ENCODE peak calls at places on chromosomes 6 and 20, in five cellular contexts. D is psoas muscle, K is endodermal cell, C is PC-3, F is cardiac muscle cell. G is an unnamed sample.
A peak's percentile ranks its signal among the peaks of the same experiment; 100 is the strongest.

GRCh38 chr6:89942601-89943000 is 48.3 kb downstream of the GJA10 start:
- DNase-seq in F (no peak), K (no peak), D (no peak), C (no peak), G (no peak)

GRCh38 chr6:84657486-84657885 is 106.9 kb downstream of the TBX18 start:
- DNase-seq in C (peak; percentile 61), D (no peak), K (no peak), F (no peak), G (no peak)

GRCh38 chr6:121491576-121491975 is 56.1 kb downstream of the GJA1 start:
- DNase-seq in F (no peak), K (no peak), D (no peak), C (no peak), G (no peak)

GRCh38 chr6:75414445-75415021 is 79.1 kb downstream of the FILIP1 start:
- DNase-seq in K (no peak), D (no peak), C (peak; percentile 34), F (no peak), G (no peak)

GRCh38 chr6:111718990-111719389 is 113.3 kb upstream of the TRAF3IP2 start:
- DNase-seq in D (no peak), F (no peak), K (no peak), C (no peak), G (no peak)

GRCh38 chr6:14283600-14284235 is 166.1 kb downstream of the CD83 start:
- DNase-seq in C (no peak), K (peak; percentile 45), D (no peak), F (no peak), G (no peak)

GRCh38 chr20:32570401-32571190 is 14.5 kb downstream of the NOL4L start:
- DNase-seq in K (peak; percentile 83), C (no peak), F (peak; percentile 30), D (no peak), G (no peak)

GRCh38 chr6:27575594-27576361 is 102.9 kb upstream of the ZNF184 start:
- DNase-seq in D (no peak), C (peak; percentile 79), K (no peak), F (no peak), G (peak; percentile 68)

GRCh38 chr20:60191014-60191413 is 232.8 kb downstream of the CDH26 start:
- DNase-seq in C (no peak), D (no peak), K (no peak), F (no peak), G (no peak)

GRCh38 chr6:73262701-73263569 is at the start of gene KHDC1:
- DNase-seq in K (peak; percentile 88), C (peak; percentile 13), F (peak; percentile 72), D (peak; percentile 65), G (peak; percentile 4)

GRCh38 chr6:33577106-33577535 is 3.0 kb downstream of the BAK1 start:
- DNase-seq in C (peak; percentile 43), F (no peak), K (no peak), D (peak; percentile 72), G (no peak)

GRCh38 chr6:84836366-84836765 is 72.0 kb upstream of the TBX18 start:
- DNase-seq in D (no peak), C (no peak), K (no peak), F (no peak), G (peak; percentile 65)

GRCh38 chr20:1802385-1803215 is 92.6 kb upstream of the SIRPA start:
- DNase-seq in D (peak; percentile 82), C (peak; percentile 70), K (peak; percentile 91), F (peak; percentile 79), G (no peak)

GRCh38 chr6:49951926-49952325 is 12.0 kb downstream of the DEFB114 start:
- DNase-seq in F (no peak), K (no peak), D (no peak), C (no peak), G (no peak)

GRCh38 chr20:45545351-45545750 is 1.9 kb downstream of the EPPIN start:
- DNase-seq in C (no peak), F (no peak), D (no peak), K (no peak), G (no peak)

GRCh38 chr6:35727206-35727934 is 9.5 kb upstream of the ARMC12 start:
- DNase-seq in F (peak; percentile 96), C (peak; percentile 38), K (peak; percentile 89), D (peak; percentile 98), G (peak; percentile 79)

GRCh38 chr20:13868331-13868730 is 83.5 kb downstream of the NDUFAF5 start:
- DNase-seq in D (no peak), F (no peak), K (no peak), C (no peak), G (peak; percentile 68)

GRCh38 chr20:17863577-17864292 is 104.9 kb downstream of the SNX5 start:
- DNase-seq in C (no peak), K (no peak), F (no peak), D (no peak), G (no peak)

GRCh38 chr20:16804793-16805187 is 56.6 kb downstream of the OTOR start:
- DNase-seq in D (no peak), C (no peak), F (no peak), K (peak; percentile 62), G (no peak)

GRCh38 chr6:113856011-113856551 is 1.1 kb upstream of the MARCKS start:
- DNase-seq in C (peak; percentile 48), D (no peak), F (peak; percentile 72), K (peak; percentile 61), G (peak; percentile 44)

GRCh38 chr6:23851551-23851950 is 274.5 kb upstream of the NRSN1 start:
- DNase-seq in F (no peak), D (no peak), K (no peak), C (no peak), G (no peak)

GRCh38 chr6:150987371-150987828 is 121.9 kb downstream of the MTHFD1L start:
- DNase-seq in D (no peak), K (no peak), F (no peak), C (peak; percentile 56), G (peak; percentile 12)

GRCh38 chr6:72554761-72555221 is 67.1 kb upstream of the KCNQ5 start:
- DNase-seq in F (peak; percentile 25), K (no peak), D (no peak), C (peak; percentile 39), G (peak; percentile 78)

GRCh38 chr20:31968299-31969126 is 562 bp downstream of the XKR7 start:
- DNase-seq in D (peak; percentile 84), F (peak; percentile 76), C (peak; percentile 61), K (peak; percentile 99), G (no peak)

GRCh38 chr6:154223296-154223695 is 133.3 kb downstream of the IPCEF1 start:
- DNase-seq in F (no peak), C (no peak), K (no peak), D (no peak), G (no peak)

GRCh38 chr20:39661833-39662232 is 699.7 kb downstream of the DHX35 start:
- DNase-seq in D (no peak), K (no peak), F (peak; percentile 1), C (no peak), G (peak; percentile 7)

GRCh38 chr6:110554966-110555460 is 78.6 kb upstream of the SLC22A16 start:
- DNase-seq in K (no peak), C (peak; percentile 27), F (no peak), D (no peak), G (no peak)

GRCh38 chr20:62411479-62412193 is 4.6 kb upstream of the CABLES2 start:
- DNase-seq in C (no peak), F (no peak), K (no peak), D (no peak), G (no peak)

GRCh38 chr20:62408640-62409039 is 1.6 kb upstream of the CABLES2 start:
- DNase-seq in D (no peak), F (no peak), K (no peak), C (no peak), G (no peak)

GRCh38 chr20:62410742-62411478 is 3.8 kb upstream of the CABLES2 start:
- DNase-seq in K (no peak), C (no peak), F (no peak), D (no peak), G (no peak)

GRCh38 chr20:62409086-62409853 is 2.2 kb upstream of the CABLES2 start:
- DNase-seq in C (no peak), K (no peak), F (no peak), D (no peak), G (no peak)

GRCh38 chr20:62409935-62410741 is 3.1 kb upstream of the CABLES2 start:
- DNase-seq in C (peak; percentile 59), F (peak; percentile 13), D (peak; percentile 61), K (peak; percentile 88), G (no peak)
- TF ChIP-seq CTCF in C (peak; percentile 85), F (peak; percentile 59), D (peak; percentile 42), K (peak; percentile 80), G (peak; percentile 64)

GRCh38 chr6:141326426-141326825 is 806.3 kb upstream of the GJE1 start:
- DNase-seq in K (no peak), C (peak; percentile 95), F (peak; percentile 91), D (no peak), G (peak; percentile 99)
- H3K27ac ChIP-seq in K (no peak overlapping the region), C (peak overlapping the region; percentile 92), F (no peak overlapping the region), D (no peak overlapping the region), G (peak overlapping the region; percentile 96)

GRCh38 chr6:107622269-107622668 is 132.4 kb downstream of the SOBP start:
- DNase-seq in D (no peak), C (no peak), F (no peak), K (no peak), G (no peak)
- H3K4me1 ChIP-seq in D (peaks cover 53% of the 10 kb centered on the region), C (peaks cover 16% of the 10 kb centered on the region), F (peaks cover 12% of the 10 kb centered on the region), K (no peaks in the 10 kb centered on the region), G (peaks cover 6% of the 10 kb centered on the region)

DNA sequence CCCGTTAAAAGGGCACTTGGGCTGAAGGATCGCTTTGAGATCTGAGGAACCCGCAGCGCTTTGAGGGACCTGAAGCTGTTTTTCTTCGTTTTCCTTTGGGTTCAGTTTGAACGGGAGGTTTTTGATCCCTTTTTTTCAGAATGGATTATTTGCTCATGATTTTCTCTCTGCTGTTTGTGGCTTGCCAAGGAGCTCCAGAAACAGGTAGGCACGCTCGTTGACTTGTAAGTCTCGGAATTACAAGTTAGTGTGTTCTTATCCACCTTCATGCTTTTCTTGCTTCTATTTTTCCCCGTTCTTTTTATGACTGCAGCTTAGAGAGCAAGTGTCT is 294 bp downstream of the EDN1 start:
- DNase-seq in K (no peak), D (no peak), F (no peak), C (no peak), G (no peak)
- TF ChIP-seq CTCF in K (no peak), D (no peak), F (no peak), C (no peak), G (no peak)

GRCh38 chr20:48733296-48733790 is 94.5 kb downstream of the PREX1 start:
- DNase-seq in C (no peak), K (no peak), F (peak; percentile 22), D (no peak), G (no peak)
- H3K27ac ChIP-seq in C (no peak overlapping the region), K (no peak overlapping the region), F (no peak overlapping the region), D (no peak overlapping the region), G (no peak overlapping the region)

DNA sequence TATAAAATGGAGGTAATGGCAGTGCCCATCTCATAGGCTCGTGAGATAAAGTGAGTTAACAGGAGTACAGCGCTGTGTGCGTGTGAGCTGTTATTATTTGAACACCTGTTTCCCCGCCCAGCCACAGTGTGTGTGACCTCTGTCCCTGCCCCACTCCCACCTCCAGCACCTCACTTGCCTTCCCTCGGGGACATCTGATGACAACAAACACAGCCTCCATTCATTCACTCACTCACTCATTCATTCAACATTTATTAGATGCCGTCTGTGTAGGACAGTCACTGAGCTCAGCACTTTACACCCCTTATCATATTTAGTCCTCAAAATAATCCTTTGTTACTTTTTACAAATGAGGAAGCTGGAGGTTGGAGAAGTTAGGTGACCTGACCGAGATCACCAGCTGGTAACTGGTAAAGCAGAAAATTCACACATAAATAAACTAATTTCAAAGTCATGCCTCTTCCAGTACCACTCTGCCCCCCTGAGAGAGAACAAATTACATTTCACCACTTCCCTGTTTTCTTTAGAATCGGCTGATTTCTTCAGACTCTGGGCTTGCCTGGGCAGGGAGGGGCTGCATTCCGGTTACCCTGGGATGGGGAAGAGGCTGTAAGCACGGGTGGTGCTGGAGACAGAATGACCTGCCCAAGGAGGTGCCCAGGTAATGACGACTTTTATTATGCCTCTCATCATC is 58.6 kb downstream of the CPNE5 start:
- DNase-seq in C (no peak), F (no peak), D (no peak), K (no peak), G (no peak)
- H3K4me1 ChIP-seq in C (no peaks in the 10 kb centered on the region), F (peaks cover 11% of the 10 kb centered on the region), D (no peaks in the 10 kb centered on the region), K (no peaks in the 10 kb centered on the region), G (no peaks in the 10 kb centered on the region)